ENCODE peak calls at places on chromosomes 2 and 18, in ten cellular contexts. Y is tibial nerve; B is colonic mucosa; Z is naive thymus-derived CD4-positive, alpha-beta T cell; S is HCT116; K is cardiac muscle cell; M is DND-41; F is PC-3; E is WERI-Rb-1; O is IMR-90. C is an unnamed sample. For H3K36me3, H3K27me3 and H3K9me3, the result is how much of the 10 kb centered on the place peaks cover.

GRCh38 chr2:42334220-42334619 is 26.8 kb downstream of the COX7A2L start:
- DNase-seq in Y (no peak), B (no peak), Z (no peak), S (no peak), K (no peak), M (no peak), F (no peak), E (no peak), O (no peak), C (no peak)

GRCh38 chr2:109353806-109354745 is 225.1 kb downstream of the SH3RF3 start:
- DNase-seq in Y (no peak), B (peak), Z (no peak), S (no peak), K (no peak), M (peak), F (no peak), E (no peak), O (no peak), C (no peak)

GRCh38 chr18:6885992-6886823 is 156.7 kb downstream of the ARHGAP28 start:
- DNase-seq in Y (peak), B (peak), Z (no peak), S (no peak), K (peak), M (peak), F (peak), E (peak), O (peak), C (peak)

GRCh38 chr2:226308981-226309380 is 490.6 kb downstream of the IRS1 start:
- DNase-seq in Y (no peak), B (no peak), Z (no peak), S (no peak), K (no peak), M (no peak), F (no peak), E (no peak), O (peak), C (no peak)

GRCh38 chr2:102041351-102041750 is 49.6 kb downstream of the IL1R2 start:
- DNase-seq in Y (peak), B (no peak), Z (no peak), S (no peak), K (no peak), M (no peak), F (no peak), E (no peak), O (peak), C (no peak)

GRCh38 chr2:115214050-115214449 is 771.6 kb downstream of the DPP10 start:
- DNase-seq in Y (no peak), B (no peak), Z (no peak), S (no peak), K (no peak), M (no peak), F (no peak), E (no peak), O (no peak), C (no peak)

GRCh38 chr2:235854276-235854675 is 313.9 kb downstream of the GBX2 start:
- DNase-seq in Y (no peak), B (no peak), Z (no peak), S (no peak), K (no peak), M (no peak), F (peak), E (no peak), O (no peak), C (no peak)

GRCh38 chr2:8640498-8640897 is 41.4 kb upstream of the ID2 start:
- DNase-seq in Y (no peak), B (no peak), Z (no peak), S (no peak), K (no peak), M (no peak), F (no peak), E (no peak), O (no peak), C (no peak)

GRCh38 chr2:74238879-74239278 is 40.5 kb downstream of the MTHFD2 start:
- DNase-seq in Y (peak), B (no peak), Z (no peak), S (no peak), K (no peak), M (no peak), F (peak), E (no peak), O (peak), C (no peak)

GRCh38 chr18:27922780-27923179 is 254.2 kb downstream of the CDH2 start:
- DNase-seq in Y (no peak), B (no peak), Z (no peak), S (no peak), K (no peak), M (no peak), F (no peak), E (no peak), O (no peak), C (no peak)

GRCh38 chr18:36095936-36096519 is 28.7 kb upstream of the RPRD1A start:
- DNase-seq in Y (no peak), B (no peak), Z (peak), S (peak), K (peak), M (no peak), F (peak), E (no peak), O (peak), C (no peak)

GRCh38 chr2:199395311-199395710 is 62.4 kb downstream of the SATB2 start:
- DNase-seq in Y (no peak), B (no peak), Z (no peak), S (no peak), K (no peak), M (no peak), F (no peak), E (no peak), O (peak), C (no peak)

GRCh38 chr18:66749475-66750035 is 145.7 kb upstream of the CDH19 start:
- DNase-seq in Y (no peak), B (no peak), Z (no peak), S (no peak), K (no peak), M (no peak), F (no peak), E (no peak), O (no peak), C (no peak)

GRCh38 chr18:66280470-66280869 is 323.4 kb downstream of the CDH19 start:
- DNase-seq in Y (no peak), B (no peak), Z (no peak), S (no peak), K (no peak), M (no peak), F (no peak), E (no peak), O (no peak), C (no peak)

GRCh38 chr2:110114007-110114591 is 1.5 kb downstream of the MALL start:
- DNase-seq in Y (no peak), B (peak), Z (no peak), S (peak), K (no peak), M (peak), F (peak), E (no peak), O (no peak), C (no peak)

GRCh38 chr2:32702303-32703064 is 74.6 kb downstream of the TTC27 start:
- DNase-seq in Y (no peak), B (no peak), Z (no peak), S (no peak), K (no peak), M (no peak), F (no peak), E (no peak), O (no peak), C (no peak)

GRCh38 chr2:40372586-40372985 is 79.3 kb downstream of the SLC8A1 start:
- DNase-seq in Y (no peak), B (no peak), Z (no peak), S (no peak), K (no peak), M (no peak), F (no peak), E (no peak), O (peak), C (no peak)

GRCh38 chr2:86747708-86748627 is 27.9 kb downstream of the RMND5A start:
- DNase-seq in Y (no peak), B (peak), Z (no peak), S (peak), K (no peak), M (peak), F (peak), E (peak), O (peak), C (no peak)

GRCh38 chr2:109238580-109238979 is 109.6 kb downstream of the SH3RF3 start:
- DNase-seq in Y (peak), B (peak), Z (peak), S (no peak), K (no peak), M (peak), F (peak), E (no peak), O (peak), C (no peak)

GRCh38 chr18:2293109-2293839 is 278.0 kb downstream of the METTL4 start:
- DNase-seq in Y (no peak), B (no peak), Z (no peak), S (no peak), K (no peak), M (peak), F (no peak), E (peak), O (no peak), C (peak)

GRCh38 chr2:132845339-132845738 is 175.3 kb upstream of the LYPD1 start:
- DNase-seq in Y (no peak), B (no peak), Z (no peak), S (no peak), K (no peak), M (no peak), F (no peak), E (no peak), O (no peak), C (no peak)

GRCh38 chr2:116148361-116148760 is 1666.1 kb upstream of the DDX18 start:
- DNase-seq in Y (no peak), B (no peak), Z (no peak), S (no peak), K (no peak), M (no peak), F (no peak), E (no peak), O (no peak), C (no peak)

GRCh38 chr2:59910176-59910575 is 643.3 kb downstream of the BCL11A start:
- DNase-seq in Y (no peak), B (no peak), Z (no peak), S (no peak), K (no peak), M (peak), F (no peak), E (no peak), O (no peak), C (no peak)

GRCh38 chr2:80515961-80516360 is 211.4 kb upstream of the LRRTM1 start:
- DNase-seq in Y (no peak), B (no peak), Z (no peak), S (no peak), K (no peak), M (no peak), F (no peak), E (no peak), O (no peak), C (no peak)

GRCh38 chr2:108257757-108258331 is 18.1 kb downstream of the SULT1C3 start:
- DNase-seq in Y (no peak), B (no peak), Z (no peak), S (no peak), K (no peak), M (no peak), F (peak), E (no peak), O (peak), C (no peak)

GRCh38 chr18:3715223-3716080 is 265.5 kb downstream of the TGIF1 start:
- DNase-seq in Y (no peak), B (no peak), Z (no peak), S (no peak), K (no peak), M (peak), F (no peak), E (no peak), O (no peak), C (no peak)

GRCh38 chr2:187310696-187311095 is 137.4 kb downstream of the CALCRL start:
- DNase-seq in Y (no peak), B (no peak), Z (no peak), S (no peak), K (no peak), M (no peak), F (no peak), E (no peak), O (no peak), C (no peak)

GRCh38 chr2:68416081-68416675 is 50.9 kb downstream of the FBXO48 start:
- DNase-seq in Y (no peak), B (no peak), Z (no peak), S (no peak), K (no peak), M (no peak), F (no peak), E (no peak), O (no peak), C (no peak)

GRCh38 chr2:32008811-32009478 is 1.9 kb downstream of the MEMO1 start:
- DNase-seq in Y (no peak), B (peak), Z (no peak), S (no peak), K (peak), M (no peak), F (peak), E (no peak), O (peak), C (no peak)

GRCh38 chr18:54162431-54162830 is 62.0 kb downstream of the MBD2 start:
- DNase-seq in Y (no peak), B (no peak), Z (no peak), S (no peak), K (no peak), M (no peak), F (peak), E (no peak), O (peak), C (no peak)

GRCh38 chr2:43576983-43577892 is 18.6 kb downstream of the THADA start:
- DNase-seq in Y (no peak), B (no peak), Z (peak), S (no peak), K (peak), M (peak), F (peak), E (no peak), O (peak), C (peak)

DNA sequence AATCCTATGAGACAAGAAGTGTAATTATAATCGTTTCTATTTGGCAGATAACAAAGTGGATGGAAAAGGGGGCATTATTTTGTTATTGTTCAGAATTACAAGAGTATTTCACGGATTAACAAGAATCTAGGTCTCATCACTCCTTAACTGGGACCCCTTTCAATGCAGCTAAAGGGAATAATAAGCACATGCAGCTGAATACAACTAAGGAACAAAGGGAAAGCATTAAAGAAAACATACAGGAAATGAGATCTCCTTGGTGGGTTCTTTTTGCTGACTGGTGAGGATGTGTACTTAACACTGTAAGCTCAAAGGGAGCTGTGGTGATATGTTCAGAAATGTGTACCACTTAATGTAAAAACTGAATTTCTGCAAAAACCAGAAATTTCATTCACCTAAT is 140.5 kb upstream of the WDSUB1 start:
- DNase-seq in Y (no peak), B (no peak), Z (no peak), S (no peak), K (no peak), M (no peak), F (no peak), E (no peak), O (no peak), C (no peak)
- H3K36me3 ChIP-seq in Y (half or more), B (under half), Z (under half), S (under half), K (under half), M (under half), F (under half), E (under half), O (under half), C (under half)

GRCh38 chr2:218899147-218899546 is 18.5 kb downstream of the WNT10A start:
- DNase-seq in Y (no peak), B (no peak), Z (no peak), S (no peak), K (no peak), M (no peak), F (no peak), E (no peak), O (no peak), C (no peak)

GRCh38 chr2:218897394-218898108 is 16.9 kb downstream of the WNT10A start:
- DNase-seq in Y (no peak), B (no peak), Z (no peak), S (no peak), K (no peak), M (no peak), F (no peak), E (no peak), O (no peak), C (no peak)

GRCh38 chr2:218904176-218904575 is 23.5 kb downstream of the WNT10A start:
- DNase-seq in Y (no peak), B (no peak), Z (no peak), S (no peak), K (no peak), M (no peak), F (no peak), E (no peak), O (no peak), C (no peak)

GRCh38 chr2:218898109-218898878 is 17.6 kb downstream of the WNT10A start:
- DNase-seq in Y (peak), B (peak), Z (peak), S (no peak), K (peak), M (peak), F (peak), E (peak), O (peak), C (peak)

DNA sequence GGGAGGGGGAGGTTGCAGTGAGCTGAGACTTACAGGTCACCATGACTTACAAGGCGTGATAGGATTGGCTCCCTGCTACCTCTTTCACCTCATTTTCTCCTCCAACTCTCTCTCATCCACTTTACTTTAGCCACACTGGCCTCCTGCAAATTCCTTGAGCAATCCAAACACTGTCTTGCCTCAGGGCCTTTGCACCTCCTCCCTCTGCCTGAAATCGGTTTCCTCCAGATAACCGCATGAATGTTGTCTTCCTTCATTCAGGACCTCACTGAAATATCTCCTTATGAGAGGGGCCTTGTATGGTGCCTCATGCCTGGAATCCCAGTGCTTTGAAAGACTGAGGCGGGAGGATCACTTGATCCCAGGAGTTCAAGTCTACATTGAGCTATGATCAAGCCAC is 21.8 kb downstream of the WNT10A start:
- DNase-seq in Y (no peak), B (no peak), Z (no peak), S (no peak), K (no peak), M (no peak), F (no peak), E (no peak), O (no peak), C (no peak)
- H3K27me3 ChIP-seq in Y (half or more), B (under half), Z (under half), S (under half), K (half or more), M (under half), F (under half), E (under half), O (half or more), C (under half)

GRCh38 chr2:241909769-241910168 is 40.2 kb downstream of the RTP5 start:
- DNase-seq in Y (no peak), B (no peak), Z (no peak), S (no peak), K (no peak), M (no peak), F (no peak), E (no peak), O (no peak), C (no peak)

GRCh38 chr2:241913703-241914102 is 44.2 kb downstream of the RTP5 start:
- DNase-seq in Y (no peak), B (no peak), Z (no peak), S (no peak), K (no peak), M (no peak), F (no peak), E (no peak), O (no peak), C (no peak)

GRCh38 chr2:241912021-241912555 is 42.6 kb downstream of the RTP5 start:
- DNase-seq in Y (no peak), B (no peak), Z (no peak), S (no peak), K (no peak), M (no peak), F (no peak), E (no peak), O (no peak), C (no peak)

GRCh38 chr2:241910604-241911520 is 41.3 kb downstream of the RTP5 start:
- DNase-seq in Y (no peak), B (no peak), Z (no peak), S (no peak), K (no peak), M (no peak), F (no peak), E (no peak), O (no peak), C (no peak)

GRCh38 chr2:241911551-241911950 is 42.0 kb downstream of the RTP5 start:
- DNase-seq in Y (no peak), B (no peak), Z (no peak), S (no peak), K (no peak), M (no peak), F (no peak), E (no peak), O (no peak), C (no peak)
- H3K9me3 ChIP-seq in Y (under half), B (under half), Z (under half), S (under half), K (under half), M (under half), F (under half), E (under half), O (under half), C (under half)

GRCh38 chr2:134944975-134945374 is 26.4 kb downstream of the CCNT2 start:
- DNase-seq in Y (no peak), B (no peak), Z (no peak), S (no peak), K (no peak), M (no peak), F (no peak), E (no peak), O (no peak), C (no peak)

GRCh38 chr2:134955744-134956143 is 37.1 kb downstream of the CCNT2 start:
- DNase-seq in Y (no peak), B (no peak), Z (no peak), S (no peak), K (no peak), M (no peak), F (no peak), E (no peak), O (no peak), C (no peak)

GRCh38 chr2:134946073-134946472 is 27.5 kb downstream of the CCNT2 start:
- DNase-seq in Y (no peak), B (no peak), Z (no peak), S (no peak), K (no peak), M (no peak), F (no peak), E (no peak), O (no peak), C (no peak)

GRCh38 chr2:134954065-134954464 is 35.4 kb downstream of the CCNT2 start:
- DNase-seq in Y (no peak), B (no peak), Z (no peak), S (no peak), K (no peak), M (no peak), F (no peak), E (no peak), O (no peak), C (no peak)

DNA sequence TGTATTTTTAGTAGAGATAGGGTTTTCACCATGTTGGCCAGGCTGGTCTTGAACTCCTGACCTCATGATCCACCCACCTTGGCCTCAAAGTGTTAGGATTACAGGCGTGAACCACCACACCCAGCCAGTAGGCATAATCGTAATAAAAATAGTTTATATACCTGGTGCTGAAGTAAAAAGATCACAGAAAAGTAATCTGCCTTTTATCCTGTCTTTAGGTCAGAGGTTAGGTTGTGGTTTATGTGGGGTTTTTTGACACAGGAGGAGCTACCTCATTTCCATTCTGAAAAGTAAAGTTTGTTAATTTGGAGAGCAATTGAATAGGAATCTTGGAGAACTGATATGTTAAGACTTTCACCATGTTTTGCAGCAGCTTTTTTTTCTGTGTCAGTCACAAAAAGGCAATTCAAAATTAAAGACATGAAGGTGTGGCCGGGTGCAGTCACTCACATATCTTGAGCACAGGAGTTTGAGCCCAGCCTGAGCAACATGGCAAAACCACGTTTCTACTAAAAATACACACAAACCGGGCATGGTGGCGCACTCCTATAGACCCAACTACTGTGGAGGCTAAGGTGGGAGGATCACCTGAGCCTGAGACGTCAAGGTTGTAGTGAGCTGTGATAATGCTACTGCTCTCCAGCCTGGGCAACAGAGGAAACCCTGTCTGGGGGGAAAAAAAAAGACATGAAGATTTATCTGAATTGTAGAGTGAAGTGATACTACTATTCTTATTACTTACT is 31.5 kb downstream of the CCNT2 start:
- DNase-seq in Y (no peak), B (no peak), Z (no peak), S (no peak), K (no peak), M (no peak), F (no peak), E (no peak), O (no peak), C (no peak)
- H3K36me3 ChIP-seq in Y (half or more), B (under half), Z (under half), S (under half), K (half or more), M (half or more), F (half or more), E (half or more), O (under half), C (half or more)

C was measured in CD4-positive, CD25-positive, alpha-beta regulatory T cell.